ENCODE peak calls at places on chromosomes 6 and 20, in nine cellular contexts. P, J, B, L, U, Q, G, C and H are unnamed samples.

GRCh38 chr20:6698056-6698455 is 69.4 kb upstream of the BMP2 start:
- DNase-seq in Q (no peak), G (no peak), P (no peak), B (peak; percentile 45), J (no peak), C (no peak), U (peak; percentile 84), L (no peak), H (peak; percentile 94)

GRCh38 chr6:130602151-130602770 is 224.9 kb upstream of the SMLR1 start:
- DNase-seq in L (no peak), G (peak; percentile 30), B (peak; percentile 99), P (no peak), C (peak; percentile 98), J (no peak), Q (no peak), U (peak; percentile 50), H (peak; percentile 97)

GRCh38 chr20:14295238-14295637 is 42.2 kb downstream of the FLRT3 start:
- DNase-seq in Q (no peak), J (no peak), P (no peak), B (no peak), L (no peak), C (no peak), G (no peak), U (no peak), H (no peak)

GRCh38 chr6:165821754-165822153 is 158.7 kb upstream of the PDE10A start:
- DNase-seq in C (peak; percentile 58), J (no peak), B (no peak), L (no peak), G (no peak), P (no peak), U (no peak), Q (no peak), H (peak; percentile 12)

GRCh38 chr20:60695223-60695622 is 556.8 kb upstream of the CDH4 start:
- DNase-seq in P (no peak), J (no peak), B (peak; percentile 97), C (peak; percentile 86), Q (no peak), G (peak; percentile 5), U (peak; percentile 66), L (no peak), H (peak; percentile 47)

GRCh38 chr6:53325785-53326184 is 23.0 kb downstream of the ELOVL5 start:
- DNase-seq in P (no peak), C (no peak), B (peak; percentile 62), L (no peak), G (no peak), U (no peak), J (no peak), Q (no peak), H (no peak)

GRCh38 chr6:166112580-166112979 is 55.1 kb downstream of the TBXT start:
- DNase-seq in G (peak; percentile 71), J (no peak), L (no peak), Q (no peak), P (no peak), C (peak; percentile 53), B (peak; percentile 87), U (peak; percentile 57), H (peak; percentile 89)

GRCh38 chr6:104969108-104969507 is 12.2 kb downstream of the LIN28B start:
- DNase-seq in Q (no peak), L (peak; percentile 59), P (no peak), B (no peak), C (no peak), J (no peak), U (no peak), G (no peak), H (no peak)

GRCh38 chr6:139569561-139569960 is 195.1 kb upstream of the CITED2 start:
- DNase-seq in U (no peak), B (peak; percentile 78), Q (no peak), P (no peak), L (no peak), J (no peak), C (peak; percentile 79), G (no peak), H (peak; percentile 44)
- H3K27ac ChIP-seq in U (peak overlapping the region; percentile 41), B (peak overlapping the region; percentile 80), Q (no peak overlapping the region), P (no peak overlapping the region), L (no peak overlapping the region), J (peak overlapping the region; percentile 26), C (no peak overlapping the region), G (no peak overlapping the region), H (no peak overlapping the region)

GRCh38 chr6:74250161-74250560 is 554.2 kb downstream of the CD109 start:
- DNase-seq in C (no peak), P (no peak), G (no peak), U (no peak), B (peak; percentile 69), Q (no peak), J (no peak), L (no peak), H (no peak)
- H3K27ac ChIP-seq in C (peak overlapping the region; percentile 46), P (no peak overlapping the region), G (no peak overlapping the region), U (peak overlapping the region; percentile 47), B (peak overlapping the region; percentile 50), Q (no peak overlapping the region), J (no peak overlapping the region), L (no peak overlapping the region), H (no peak overlapping the region)

DNA sequence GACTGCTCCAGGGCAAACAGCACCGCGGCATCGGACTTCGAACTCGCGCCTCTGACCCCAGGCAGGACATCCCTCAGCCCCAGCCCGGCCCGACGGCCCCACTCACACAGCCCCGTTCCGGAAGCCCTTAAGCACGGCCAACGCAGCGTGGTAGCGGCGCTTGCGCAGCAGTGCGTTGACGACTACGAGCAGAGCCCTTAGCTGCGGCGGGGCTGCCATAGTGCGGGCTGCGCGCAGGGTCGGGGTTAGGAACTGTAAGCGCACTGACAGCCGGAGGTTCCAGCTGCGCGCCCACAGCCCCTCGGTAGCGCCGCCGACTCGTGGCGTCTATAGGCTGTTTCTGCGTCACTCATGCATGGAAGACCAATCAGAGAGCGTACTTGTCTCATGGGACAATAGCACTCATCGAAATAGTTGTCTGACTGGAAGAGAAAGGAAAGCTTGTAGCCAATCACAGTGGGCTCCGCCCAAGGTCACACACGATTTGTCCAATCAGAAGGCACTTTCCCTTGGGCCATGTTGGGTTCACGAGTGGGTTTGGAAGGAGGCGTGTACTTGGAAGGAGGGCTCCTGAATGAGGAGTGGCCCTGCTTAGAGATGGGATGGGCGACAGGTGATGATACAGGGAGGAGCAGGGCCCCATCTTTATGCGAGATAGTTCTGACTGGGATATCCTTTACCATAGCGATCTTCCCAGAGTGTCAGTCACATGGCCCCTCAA is at the start of gene PXMP4:
- DNase-seq in L (peak; percentile 72), U (peak; percentile 89), C (peak; percentile 98), B (peak; percentile 99), G (peak; percentile 99), P (peak; percentile 89), Q (peak; percentile 82), J (peak; percentile 94), H (peak; percentile 100)
- H3K27ac ChIP-seq in L (no peak within 1 kb of the TSS), U (no peak within 1 kb of the TSS), C (peak within 1 kb of the TSS; percentile 6), B (peak within 1 kb of the TSS; percentile 70), G (peak within 1 kb of the TSS; percentile 64), P (peak within 1 kb of the TSS; percentile 79), Q (peak within 1 kb of the TSS; percentile 82), J (peak within 1 kb of the TSS; percentile 81), H (peak within 1 kb of the TSS; percentile 76)

GRCh38 chr20:44247131-44247571 is at the start of gene GDAP1L1:
- DNase-seq in L (peak; percentile 51), J (peak; percentile 64), U (peak; percentile 53), C (no peak), P (no peak), B (no peak), Q (no peak), G (no peak), H (no peak)

GRCh38 chr20:44251284-44251683 is 4.2 kb downstream of the GDAP1L1 start:
- DNase-seq in Q (no peak), U (no peak), J (no peak), P (no peak), L (no peak), C (no peak), B (no peak), G (no peak), H (no peak)

GRCh38 chr20:44245977-44246376 is 1.1 kb upstream of the GDAP1L1 start:
- DNase-seq in C (no peak), Q (no peak), U (no peak), J (no peak), G (no peak), L (no peak), B (no peak), P (no peak), H (no peak)

GRCh38 chr20:44248420-44248759 is 1.3 kb downstream of the GDAP1L1 start:
- DNase-seq in Q (no peak), L (no peak), C (no peak), J (no peak), B (no peak), P (no peak), U (no peak), G (no peak), H (no peak)

GRCh38 chr20:44247676-44248419 is 740 bp downstream of the GDAP1L1 start:
- DNase-seq in U (peak; percentile 78), L (peak; percentile 78), J (peak; percentile 52), G (peak; percentile 35), C (peak; percentile 15), B (peak; percentile 32), Q (no peak), P (peak; percentile 24), H (peak; percentile 74)
- H3K27ac ChIP-seq in U (no peak overlapping the region), L (no peak overlapping the region), J (no peak overlapping the region), G (no peak overlapping the region), C (no peak overlapping the region), B (no peak overlapping the region), Q (no peak overlapping the region), P (no peak overlapping the region), H (no peak overlapping the region)

DNA sequence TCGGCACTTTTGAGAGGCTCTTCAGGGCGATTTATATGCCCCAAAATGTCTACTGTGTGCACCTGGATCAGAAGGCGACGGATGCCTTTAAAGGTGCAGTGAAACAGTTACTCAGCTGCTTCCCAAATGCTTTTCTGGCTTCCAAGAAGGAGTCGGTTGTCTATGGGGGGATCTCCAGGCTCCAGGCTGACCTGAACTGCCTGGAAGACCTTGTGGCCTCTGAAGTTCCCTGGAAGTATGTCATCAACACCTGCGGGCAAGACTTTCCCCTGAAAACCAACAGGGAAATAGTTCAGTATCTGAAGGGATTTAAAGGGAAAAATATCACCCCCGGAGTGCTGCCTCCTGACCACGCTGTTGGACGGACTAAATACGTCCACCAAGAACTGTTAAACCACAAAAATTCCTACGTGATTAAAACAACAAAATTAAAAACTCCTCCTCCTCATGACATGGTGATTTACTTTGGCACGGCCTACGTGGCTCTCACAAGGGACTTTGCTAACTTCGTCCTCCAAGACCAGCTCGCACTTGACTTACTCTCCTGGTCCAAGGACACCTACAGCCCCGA is 8.2 kb downstream of the GCNT2 start:
- DNase-seq in U (no peak), C (no peak), L (no peak), Q (peak; percentile 54), P (no peak), B (peak; percentile 77), J (no peak), G (no peak), H (no peak)
- H3K27ac ChIP-seq in U (peak overlapping the region; percentile 92), C (no peak overlapping the region), L (no peak overlapping the region), Q (peak overlapping the region; percentile 92), P (peak overlapping the region; percentile 70), B (no peak overlapping the region), J (peak overlapping the region; percentile 85), G (peak overlapping the region; percentile 81), H (no peak overlapping the region)